ENCODE peak calls at places on chromosomes 12 and 14, in seven cellular contexts. K, O, N, V, W, I and J are unnamed samples.

GRCh38 chr12:106581543-106582263 is 1.1 kb upstream of the RFX4 start:
- DNase-seq in V (peak), N (no peak), K (no peak), I (no peak), W (no peak), O (no peak), J (no peak)

GRCh38 chr12:65895759-65896656 is 71.7 kb downstream of the HMGA2 start:
- DNase-seq in N (peak), V (no peak), K (no peak), I (peak), W (no peak), O (no peak), J (no peak)

GRCh38 chr12:70469221-70469820 is 103.2 kb downstream of the KCNMB4 start:
- DNase-seq in W (no peak), O (no peak), V (no peak), I (no peak), K (peak), N (no peak), J (no peak)

GRCh38 chr14:59314953-59315599 is 126.6 kb downstream of the DAAM1 start:
- DNase-seq in K (no peak), O (no peak), W (no peak), I (no peak), V (no peak), N (peak), J (no peak)

GRCh38 chr12:68963456-68963859 is 30.5 kb upstream of the CPM start:
- DNase-seq in K (no peak), W (no peak), N (no peak), I (no peak), O (no peak), V (no peak), J (no peak)

GRCh38 chr12:75774309-75775052 is 257.1 kb downstream of the PHLDA1 start:
- DNase-seq in I (no peak), K (no peak), N (no peak), O (no peak), W (no peak), V (no peak), J (no peak)

GRCh38 chr14:55762595-55763232 is 182.7 kb downstream of the KTN1 start:
- DNase-seq in W (no peak), I (no peak), N (no peak), O (no peak), V (no peak), K (peak), J (no peak)

GRCh38 chr12:27253347-27253746 is 9.3 kb downstream of the STK38L start:
- DNase-seq in W (no peak), V (no peak), I (no peak), K (no peak), O (no peak), N (no peak), J (no peak)

GRCh38 chr12:65879878-65880277 is 55.6 kb downstream of the HMGA2 start:
- DNase-seq in O (no peak), V (no peak), W (no peak), K (no peak), I (no peak), N (no peak), J (no peak)

GRCh38 chr12:49868449-49868848 is 25.5 kb upstream of the BCDIN3D start:
- DNase-seq in I (no peak), W (no peak), O (no peak), N (no peak), K (no peak), V (no peak), J (no peak)

GRCh38 chr12:124992874-124993567 is 424 bp upstream of the BRI3BP start:
- DNase-seq in N (peak), W (peak), O (peak), I (peak), V (peak), K (peak), J (peak)

GRCh38 chr12:27592548-27592947 is 68.5 kb downstream of the PPFIBP1 start:
- DNase-seq in I (no peak), K (peak), O (no peak), W (no peak), V (no peak), N (no peak), J (no peak)

GRCh38 chr12:6372403-6373003 is 2.9 kb downstream of the SCNN1A start:
- DNase-seq in V (no peak), K (no peak), N (peak), I (peak), O (no peak), W (no peak), J (peak)

GRCh38 chr14:100416921-100417451 is 93.8 kb downstream of the SLC25A47 start:
- DNase-seq in O (no peak), I (no peak), N (no peak), K (no peak), V (no peak), W (no peak), J (no peak)

GRCh38 chr14:69323266-69323966 is 63.5 kb downstream of the GALNT16 start:
- DNase-seq in I (no peak), W (no peak), V (no peak), K (no peak), O (no peak), N (no peak), J (no peak)

GRCh38 chr12:124993568-124994434 is at the start of gene BRI3BP:
- DNase-seq in W (no peak), K (no peak), V (peak), I (no peak), N (peak), O (peak), J (peak)

GRCh38 chr12:109329710-109330109 is 18.0 kb upstream of the MYO1H start:
- DNase-seq in K (no peak), W (no peak), N (no peak), V (no peak), O (no peak), I (no peak), J (no peak)

GRCh38 chr12:12899530-12900380 is 8.4 kb downstream of the GPRC5A start:
- DNase-seq in O (no peak), W (no peak), N (no peak), K (no peak), V (no peak), I (no peak), J (no peak)

GRCh38 chr12:102955926-102956737 is 1.3 kb upstream of the ASCL1 start:
- DNase-seq in V (peak), N (no peak), K (no peak), W (no peak), I (no peak), O (no peak), J (no peak)

GRCh38 chr12:13173537-13173936 is 23.0 kb upstream of the EMP1 start:
- DNase-seq in W (no peak), K (peak), N (no peak), V (no peak), O (no peak), I (peak), J (no peak)

GRCh38 chr14:43019826-43020225 is 1413.2 kb downstream of the LRFN5 start:
- DNase-seq in V (no peak), I (no peak), W (no peak), K (no peak), O (no peak), N (no peak), J (no peak)

GRCh38 chr12:91327136-91327535 is 144.5 kb upstream of the DCN start:
- DNase-seq in W (no peak), I (no peak), V (no peak), K (no peak), N (no peak), O (no peak), J (no peak)

GRCh38 chr14:75811862-75812505 is 150.9 kb downstream of the TTLL5 start:
- DNase-seq in V (peak), W (no peak), K (no peak), O (no peak), I (no peak), N (no peak), J (no peak)

DNA sequence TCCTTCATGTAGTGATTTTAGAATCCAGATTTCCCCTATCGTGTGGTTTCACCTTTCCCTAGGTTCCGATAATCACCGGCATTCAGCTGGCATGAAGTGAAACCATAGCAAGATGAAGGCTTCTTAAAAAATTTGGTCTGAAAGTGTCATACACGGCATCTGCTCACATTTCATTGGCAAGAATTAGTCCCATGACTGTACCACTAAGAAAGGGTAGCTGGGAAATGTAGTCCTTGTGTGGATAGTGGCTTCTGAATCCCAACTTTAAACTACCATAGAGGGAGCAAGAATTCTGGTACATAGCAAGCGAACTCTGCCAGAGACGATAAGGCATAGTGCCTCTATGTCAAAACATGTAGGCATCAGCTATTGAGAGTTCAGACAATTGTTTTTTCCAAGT is 360.1 kb upstream of the TBX3 start:
- DNase-seq in V (no peak), W (no peak), N (no peak), I (peak), O (no peak), K (no peak), J (peak)
- TF ChIP-seq JUND in V (no peak), W (no peak), N (no peak), I (no peak), O (no peak), K (no peak), J (no peak)

DNA sequence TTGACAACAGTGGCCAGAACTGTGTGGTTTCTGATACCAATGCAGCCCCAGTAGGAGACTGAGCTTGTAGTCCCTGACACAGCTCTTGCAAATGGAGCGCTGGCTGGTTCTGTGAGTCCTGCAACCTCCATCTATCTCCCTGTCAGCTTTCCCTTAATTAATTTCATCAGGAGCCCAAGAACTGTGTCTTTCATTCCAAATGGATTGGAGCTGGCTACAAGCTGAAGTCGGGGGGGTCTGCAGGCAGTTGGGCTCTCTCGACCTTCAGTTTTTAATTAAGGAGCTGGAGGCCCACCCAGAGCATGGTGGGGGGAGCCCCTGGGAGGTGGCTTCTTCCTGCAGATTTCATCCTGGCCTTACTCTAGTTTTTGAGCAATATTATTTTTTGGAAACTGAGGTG is 160.6 kb downstream of the ADGRD1 start:
- DNase-seq in V (peak), N (no peak), O (no peak), K (no peak), W (no peak), I (no peak), J (no peak)
- TF ChIP-seq JUND in V (no peak), N (no peak), O (no peak), K (no peak), W (no peak), I (no peak), J (no peak)

GRCh38 chr14:93075891-93076290 is 39.8 kb downstream of the ITPK1 start:
- DNase-seq in N (no peak), K (no peak), I (no peak), V (no peak), W (no peak), O (no peak), J (no peak)

GRCh38 chr14:93073366-93073722 is 42.4 kb downstream of the ITPK1 start:
- DNase-seq in K (no peak), I (no peak), N (no peak), W (no peak), O (no peak), V (no peak), J (no peak)

GRCh38 chr14:93076755-93077154 is 39.0 kb downstream of the ITPK1 start:
- DNase-seq in N (no peak), V (no peak), K (no peak), W (no peak), O (no peak), I (no peak), J (no peak)

GRCh38 chr14:93072659-93073365 is 42.9 kb downstream of the ITPK1 start:
- DNase-seq in I (no peak), W (no peak), V (no peak), O (no peak), K (peak), N (no peak), J (no peak)

DNA sequence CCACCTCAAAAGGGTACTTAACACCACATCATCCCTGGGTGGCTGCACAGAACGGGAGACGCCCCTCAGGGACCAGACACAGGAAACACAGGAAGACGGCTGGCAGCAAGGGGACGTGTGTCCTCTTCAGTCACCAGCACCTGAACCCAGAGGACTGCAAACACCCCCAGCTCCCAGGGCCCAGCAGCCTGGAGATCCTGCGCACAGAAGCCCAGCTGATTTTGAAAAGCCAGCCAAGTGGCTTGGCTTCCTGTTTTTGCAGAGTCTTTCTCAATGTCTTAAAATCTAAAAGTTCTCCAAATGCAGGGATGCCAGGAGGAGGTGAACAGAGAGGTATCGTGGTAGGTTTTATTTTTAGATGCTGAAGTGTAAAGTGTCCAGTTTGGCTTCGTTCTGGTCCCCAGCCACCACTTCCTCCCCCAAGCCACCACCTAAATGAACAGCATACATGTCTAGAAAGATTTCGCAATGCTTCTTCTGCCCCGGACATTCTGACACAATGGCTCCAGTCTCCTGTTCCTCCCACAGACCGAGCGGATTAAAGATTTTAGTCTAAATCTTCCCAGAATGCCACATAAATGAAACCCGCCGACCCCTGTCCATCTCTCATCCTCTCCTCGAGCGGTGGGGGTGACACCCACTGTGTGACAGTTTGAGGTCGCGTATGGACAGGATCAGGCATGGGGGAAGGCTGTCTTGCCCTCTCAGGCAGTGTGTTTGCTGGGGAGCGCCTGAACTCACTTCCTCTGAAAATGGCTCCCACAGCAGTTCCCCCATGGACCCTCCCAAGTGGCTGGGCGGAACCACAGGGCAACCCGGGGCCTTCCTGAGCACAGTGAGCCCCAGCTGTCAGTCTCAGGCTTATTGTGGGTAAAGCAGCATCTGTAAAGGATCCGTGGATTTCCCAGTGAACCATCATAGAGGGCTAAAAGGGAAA is 41.6 kb downstream of the ITPK1 start:
- DNase-seq in V (no peak), K (no peak), N (peak), I (no peak), W (no peak), O (no peak), J (no peak)
- TF ChIP-seq JUND in V (no peak), K (no peak), N (no peak), I (no peak), W (no peak), O (no peak), J (no peak)

DNA sequence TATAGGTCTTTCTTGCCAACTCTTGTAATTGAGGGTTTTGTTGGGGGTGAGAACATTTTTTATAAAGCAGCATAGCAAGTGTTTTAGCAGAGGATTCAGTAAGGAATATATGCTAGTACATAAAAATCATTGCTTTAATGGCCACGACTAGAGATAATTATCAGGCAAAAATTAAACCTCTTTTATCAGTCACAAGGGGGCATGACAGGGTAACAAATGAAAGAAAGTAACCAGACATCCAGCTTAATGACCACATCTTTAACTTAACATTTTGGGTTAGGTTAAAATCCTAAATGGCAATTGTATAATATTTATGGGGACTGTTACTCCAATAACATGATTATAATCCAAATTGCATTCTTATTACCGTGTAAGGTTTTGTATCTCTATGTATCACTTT is 119.6 kb downstream of the LRRIQ1 start:
- DNase-seq in I (peak), O (no peak), N (peak), V (peak), W (no peak), K (no peak), J (no peak)
- TF ChIP-seq JUND in I (no peak), O (no peak), N (no peak), V (no peak), W (no peak), K (no peak), J (no peak)

GRCh38 chr12:119796292-119796691 is 80.8 kb downstream of the CIT start:
- DNase-seq in W (no peak), I (no peak), K (no peak), O (no peak), V (no peak), N (no peak), J (no peak)
- TF ChIP-seq JUND in W (no peak), I (no peak), K (no peak), O (no peak), V (no peak), N (no peak), J (no peak)

GRCh38 chr12:64323006-64323405 is 67.6 kb downstream of the C12orf56 start:
- DNase-seq in N (no peak), O (no peak), K (no peak), I (no peak), V (no peak), W (no peak), J (no peak)

GRCh38 chr12:64318605-64319004 is 72.0 kb downstream of the C12orf56 start:
- DNase-seq in O (peak), K (no peak), W (peak), N (peak), V (no peak), I (no peak), J (peak)

GRCh38 chr12:64320611-64321010 is 69.9 kb downstream of the C12orf56 start:
- DNase-seq in V (no peak), I (no peak), W (no peak), N (no peak), K (no peak), O (no peak), J (peak)

GRCh38 chr12:64325055-64325454 is 65.5 kb downstream of the C12orf56 start:
- DNase-seq in O (no peak), W (no peak), I (no peak), V (no peak), N (no peak), K (no peak), J (no peak)

GRCh38 chr12:64323476-64324225 is 66.9 kb downstream of the C12orf56 start:
- DNase-seq in N (no peak), W (no peak), K (no peak), O (no peak), V (no peak), I (no peak), J (no peak)
- TF ChIP-seq JUND in N (no peak), W (no peak), K (no peak), O (no peak), V (no peak), I (no peak), J (no peak)